ENCODE peak calls at places on chromosomes 6 and 20, in eight cellular contexts. N is SHP77; Y is ELR; H is HCT116; W is Jurkat, Clone E6-1; C is GM06990; L is activated CD8-positive, alpha-beta T cell treated with anti-CD3 and anti-CD28 coated beads for 36 hours; D is fibroblast of pulmonary artery. F is an unnamed sample.

GRCh38 chr6:103672169-103672568 is 1187.5 kb downstream of the HACE1 start:
- DNase-seq in N (no peak), Y (peak), H (peak), W (peak), C (no peak), L (no peak), D (peak), F (no peak)

GRCh38 chr6:105431226-105431625 is 28.3 kb upstream of the PREP start:
- DNase-seq in N (peak), Y (peak), H (peak), W (peak), C (no peak), L (no peak), D (peak), F (peak)

GRCh38 chr20:34215711-34216381 is 25.4 kb upstream of the ASIP start:
- DNase-seq in N (peak), Y (peak), H (peak), W (no peak), C (peak), L (peak), D (peak), F (peak)

GRCh38 chr6:157535354-157536217 is 154.6 kb downstream of the ZDHHC14 start:
- DNase-seq in N (no peak), Y (peak), H (peak), W (peak), C (peak), L (peak), D (peak), F (no peak)

GRCh38 chr6:143939364-143939763 is 68.7 kb downstream of the PLAGL1 start:
- DNase-seq in N (no peak), Y (no peak), H (no peak), W (no peak), C (no peak), L (no peak), D (no peak), F (no peak)

GRCh38 chr6:21459646-21460045 is 133.9 kb upstream of the SOX4 start:
- DNase-seq in N (no peak), Y (no peak), H (no peak), W (no peak), C (no peak), L (no peak), D (peak), F (no peak)

GRCh38 chr6:63351995-63352586 is 32.3 kb upstream of the LGSN start:
- DNase-seq in N (no peak), Y (peak), H (peak), W (peak), C (peak), L (no peak), D (peak), F (no peak)

GRCh38 chr20:10511507-10512231 is 76.6 kb downstream of the SLX4IP start:
- DNase-seq in N (peak), Y (peak), H (peak), W (peak), C (peak), L (peak), D (peak), F (peak)

GRCh38 chr6:75130784-75131183 is 75.1 kb downstream of the COL12A1 start:
- DNase-seq in N (no peak), Y (peak), H (no peak), W (no peak), C (no peak), L (no peak), D (peak), F (no peak)

GRCh38 chr6:97497713-97498331 is 214.8 kb upstream of the MMS22L start:
- DNase-seq in N (peak), Y (peak), H (peak), W (peak), C (no peak), L (peak), D (peak), F (no peak)

GRCh38 chr6:133408543-133408942 is 167.4 kb downstream of the EYA4 start:
- DNase-seq in N (no peak), Y (peak), H (no peak), W (no peak), C (no peak), L (no peak), D (no peak), F (no peak)

GRCh38 chr6:13935190-13935880 is 10.6 kb downstream of the RNF182 start:
- DNase-seq in N (no peak), Y (peak), H (no peak), W (no peak), C (no peak), L (no peak), D (no peak), F (no peak)

GRCh38 chr6:156963712-156964700 is 186.8 kb downstream of the ARID1B start:
- DNase-seq in N (no peak), Y (peak), H (no peak), W (no peak), C (peak), L (peak), D (peak), F (no peak)

GRCh38 chr20:59123011-59123676 is 40.5 kb upstream of the ZNF831 start:
- DNase-seq in N (no peak), Y (no peak), H (no peak), W (no peak), C (no peak), L (peak), D (no peak), F (peak)

F was measured in immature natural killer cell.